ENCODE peak calls at places on chromosomes 1 and 21, in nine cellular contexts. W, P, T, B, F, V, S, Z and I are unnamed samples.

GRCh38 chr1:84753516-84754375 is 63.5 kb upstream of the SSX2IP start:
- DNase-seq in W (peak; percentile 84), P (peak; percentile 47), T (peak; percentile 64), B (peak; percentile 90), F (peak; percentile 83), V (peak; percentile 76), S (peak; percentile 59), Z (peak; percentile 65), I (peak; percentile 34)

GRCh38 chr1:208002672-208003071 is 91.7 kb upstream of the CD34 start:
- DNase-seq in W (no peak), P (no peak), T (no peak), B (no peak), F (no peak), V (no peak), S (no peak), Z (no peak), I (no peak)

GRCh38 chr1:215466361-215466760 is 100.7 kb upstream of the KCTD3 start:
- DNase-seq in W (no peak), P (no peak), T (no peak), B (no peak), F (no peak), V (no peak), S (no peak), Z (no peak), I (no peak)

GRCh38 chr1:214632091-214632490 is 29.1 kb downstream of the CENPF start:
- DNase-seq in W (no peak), P (no peak), T (no peak), B (no peak), F (no peak), V (no peak), S (no peak), Z (no peak), I (no peak)

GRCh38 chr1:44442791-44443190 is 37.7 kb downstream of the RNF220 start:
- DNase-seq in W (no peak), P (no peak), T (no peak), B (peak; percentile 41), F (no peak), V (no peak), S (no peak), Z (no peak), I (no peak)

GRCh38 chr1:226641671-226642231 is 93.2 kb downstream of the STUM start:
- DNase-seq in W (no peak), P (no peak), T (peak; percentile 42), B (no peak), F (no peak), V (no peak), S (no peak), Z (no peak), I (no peak)

GRCh38 chr1:209516771-209517471 is 66.6 kb upstream of the CAMK1G start:
- DNase-seq in W (peak; percentile 44), P (no peak), T (no peak), B (no peak), F (peak; percentile 72), V (no peak), S (no peak), Z (no peak), I (no peak)

GRCh38 chr1:228210684-228211083 is 2.8 kb downstream of the OBSCN start:
- DNase-seq in W (no peak), P (no peak), T (no peak), B (no peak), F (no peak), V (no peak), S (no peak), Z (no peak), I (no peak)

GRCh38 chr1:20322825-20323612 is 32.3 kb downstream of the VWA5B1 start:
- DNase-seq in W (no peak), P (no peak), T (no peak), B (no peak), F (no peak), V (no peak), S (no peak), Z (no peak), I (no peak)

GRCh38 chr1:37605806-37606474 is 10.2 kb upstream of the GNL2 start:
- DNase-seq in W (no peak), P (no peak), T (no peak), B (peak; percentile 61), F (no peak), V (peak; percentile 10), S (no peak), Z (no peak), I (no peak)

GRCh38 chr21:44492572-44493385 is 37.5 kb downstream of the LRRC3 start:
- DNase-seq in W (no peak), P (no peak), T (no peak), B (no peak), F (no peak), V (no peak), S (no peak), Z (no peak), I (no peak)

GRCh38 chr1:12657060-12657866 is 13.4 kb downstream of the AADACL4 start:
- DNase-seq in W (no peak), P (no peak), T (no peak), B (no peak), F (no peak), V (no peak), S (no peak), Z (no peak), I (no peak)

GRCh38 chr1:101388904-101389546 is 152.2 kb downstream of the S1PR1 start:
- DNase-seq in W (no peak), P (no peak), T (no peak), B (no peak), F (no peak), V (no peak), S (no peak), Z (no peak), I (no peak)

GRCh38 chr1:154578058-154578418 is 10.5 kb downstream of the CHRNB2 start:
- DNase-seq in W (no peak), P (no peak), T (no peak), B (no peak), F (no peak), V (peak; percentile 50), S (no peak), Z (no peak), I (no peak)

GRCh38 chr1:61081637-61082335 is 575 bp upstream of the NFIA start:
- DNase-seq in W (peak; percentile 45), P (peak; percentile 32), T (peak; percentile 62), B (peak; percentile 49), F (peak; percentile 74), V (peak; percentile 83), S (peak; percentile 45), Z (peak; percentile 6), I (peak; percentile 31)

GRCh38 chr1:8533124-8533523 is 215.2 kb downstream of the SLC45A1 start:
- DNase-seq in W (no peak), P (no peak), T (no peak), B (no peak), F (no peak), V (no peak), S (no peak), Z (no peak), I (no peak)

GRCh38 chr1:101741910-101742309 is 254.8 kb downstream of the OLFM3 start:
- DNase-seq in W (no peak), P (no peak), T (no peak), B (no peak), F (no peak), V (no peak), S (no peak), Z (no peak), I (no peak)

GRCh38 chr1:222654849-222655248 is 37.0 kb downstream of the MIA3 start:
- DNase-seq in W (no peak), P (no peak), T (peak; percentile 61), B (peak; percentile 7), F (no peak), V (peak; percentile 74), S (peak; percentile 56), Z (peak; percentile 92), I (no peak)

GRCh38 chr1:164767257-164768044 is 208.5 kb downstream of the PBX1 start:
- DNase-seq in W (no peak), P (no peak), T (no peak), B (peak; percentile 99), F (no peak), V (peak; percentile 97), S (no peak), Z (no peak), I (no peak)

GRCh38 chr1:160219062-160219929 is 14.1 kb downstream of the PEA15 start:
- DNase-seq in W (peak; percentile 46), P (no peak), T (no peak), B (peak; percentile 84), F (peak; percentile 79), V (peak; percentile 77), S (no peak), Z (no peak), I (no peak)
- TF ChIP-seq CTCF in W (peak; percentile 46), P (no peak), T (peak; percentile 55), B (peak; percentile 81), F (peak; percentile 58), V (peak; percentile 74), S (peak; percentile 45), Z (no peak), I (no peak)

GRCh38 chr1:29120955-29121485 is 2.7 kb downstream of the TMEM200B start:
- DNase-seq in W (peak; percentile 79), P (no peak), T (peak; percentile 63), B (peak; percentile 39), F (peak; percentile 87), V (no peak), S (no peak), Z (peak; percentile 59), I (peak; percentile 60)
- TF ChIP-seq CTCF in W (peak; percentile 70), P (no peak), T (peak; percentile 66), B (peak; percentile 50), F (peak; percentile 73), V (peak; percentile 43), S (peak; percentile 28), Z (peak; percentile 45), I (no peak)

GRCh38 chr1:16042096-16042495 is 1.5 kb upstream of the CLCNKB start:
- DNase-seq in W (no peak), P (no peak), T (no peak), B (no peak), F (no peak), V (no peak), S (no peak), Z (no peak), I (no peak)
- TF ChIP-seq CTCF in W (no peak), P (no peak), T (no peak), B (no peak), F (no peak), V (peak; percentile 13), S (no peak), Z (no peak), I (no peak)

GRCh38 chr1:26838474-26839338 is 12.2 kb downstream of the ZDHHC18 start:
- DNase-seq in W (no peak), P (no peak), T (no peak), B (no peak), F (no peak), V (no peak), S (no peak), Z (peak; percentile 53), I (peak; percentile 56)
- TF ChIP-seq CTCF in W (no peak), P (no peak), T (no peak), B (no peak), F (no peak), V (no peak), S (no peak), Z (no peak), I (no peak)

GRCh38 chr1:42777860-42778259 is 6.9 kb upstream of the TMEM269 start:
- DNase-seq in W (peak; percentile 38), P (no peak), T (no peak), B (peak; percentile 52), F (peak; percentile 72), V (peak; percentile 57), S (no peak), Z (peak; percentile 43), I (no peak)
- TF ChIP-seq CTCF in W (peak; percentile 70), P (peak; percentile 21), T (peak; percentile 58), B (peak; percentile 78), F (peak; percentile 84), V (peak; percentile 86), S (peak; percentile 30), Z (peak; percentile 50), I (no peak)